ENCODE peak calls at places on chromosomes 6 and 20, in four cellular contexts. N, U, E and D are unnamed samples. For H3K4me1, the result is how much of the 10 kb centered on the place peaks cover.

GRCh38 chr6:27617700-27618689 is 145.1 kb upstream of the ZNF184 start:
- DNase-seq in E (no peak), N (no peak), U (peak), D (peak)

GRCh38 chr6:142927904-142928303 is 17.1 kb downstream of the HIVEP2 start:
- DNase-seq in U (no peak), N (no peak), E (no peak), D (no peak)

GRCh38 chr6:50952092-50952932 is 133.6 kb downstream of the TFAP2B start:
- DNase-seq in N (no peak), U (no peak), E (no peak), D (peak)

GRCh38 chr6:67608099-67608749 is 1026.9 kb upstream of the ADGRB3 start:
- DNase-seq in E (no peak), U (no peak), N (no peak), D (no peak)

GRCh38 chr20:20685635-20686034 is 26.8 kb downstream of the RALGAPA2 start:
- DNase-seq in U (no peak), E (no peak), N (no peak), D (no peak)

GRCh38 chr6:24431045-24431451 is 28.3 kb downstream of the MRS2 start:
- DNase-seq in N (no peak), U (peak), E (no peak), D (peak)

GRCh38 chr20:731891-732560 is 36.3 kb downstream of the SLC52A3 start:
- DNase-seq in N (no peak), U (no peak), E (no peak), D (no peak)

GRCh38 chr20:38729767-38730166 is 5.5 kb downstream of the SLC32A1 start:
- DNase-seq in E (no peak), N (no peak), U (no peak), D (no peak)

GRCh38 chr6:118542184-118542952 is 5.7 kb upstream of the PLN start:
- DNase-seq in E (no peak), N (no peak), U (no peak), D (peak)

GRCh38 chr6:89117285-89118108 is at the start of gene SRSF12:
- DNase-seq in E (no peak), U (peak), N (peak), D (peak)

GRCh38 chr20:50219520-50220086 is 29.0 kb downstream of the CEBPB start:
- DNase-seq in N (no peak), E (no peak), U (no peak), D (no peak)

GRCh38 chr6:28923318-28924102 is at the start of gene TRIM27:
- DNase-seq in U (peak), N (peak), E (no peak), D (peak)

GRCh38 chr20:10352934-10353866 is 80.8 kb downstream of the MKKS start:
- DNase-seq in E (no peak), U (no peak), N (no peak), D (no peak)

GRCh38 chr20:10347066-10347465 is 87.0 kb downstream of the MKKS start:
- DNase-seq in E (no peak), N (no peak), U (no peak), D (no peak)

GRCh38 chr20:10349118-10349517 is 84.9 kb downstream of the MKKS start:
- DNase-seq in U (no peak), E (no peak), N (no peak), D (no peak)

GRCh38 chr20:10347481-10347880 is 86.5 kb downstream of the MKKS start:
- DNase-seq in N (no peak), U (no peak), E (no peak), D (no peak)

GRCh38 chr20:10350188-10350842 is 83.7 kb downstream of the MKKS start:
- DNase-seq in U (no peak), N (no peak), E (no peak), D (no peak)
- H3K27ac ChIP-seq in U (no peak), N (no peak), E (peak), D (no peak)

GRCh38 chr20:51497542-51498467 is 44.7 kb downstream of the NFATC2 start:
- DNase-seq in U (no peak), N (no peak), E (no peak), D (no peak)
- H3K4me1 ChIP-seq in U (under half), N (under half), E (half or more), D (under half)

GRCh38 chr6:148523051-148523450 is 180.4 kb downstream of the SASH1 start:
- DNase-seq in E (no peak), N (no peak), U (no peak), D (no peak)
- H3K27ac ChIP-seq in E (peak), N (no peak), U (peak), D (no peak)

DNA sequence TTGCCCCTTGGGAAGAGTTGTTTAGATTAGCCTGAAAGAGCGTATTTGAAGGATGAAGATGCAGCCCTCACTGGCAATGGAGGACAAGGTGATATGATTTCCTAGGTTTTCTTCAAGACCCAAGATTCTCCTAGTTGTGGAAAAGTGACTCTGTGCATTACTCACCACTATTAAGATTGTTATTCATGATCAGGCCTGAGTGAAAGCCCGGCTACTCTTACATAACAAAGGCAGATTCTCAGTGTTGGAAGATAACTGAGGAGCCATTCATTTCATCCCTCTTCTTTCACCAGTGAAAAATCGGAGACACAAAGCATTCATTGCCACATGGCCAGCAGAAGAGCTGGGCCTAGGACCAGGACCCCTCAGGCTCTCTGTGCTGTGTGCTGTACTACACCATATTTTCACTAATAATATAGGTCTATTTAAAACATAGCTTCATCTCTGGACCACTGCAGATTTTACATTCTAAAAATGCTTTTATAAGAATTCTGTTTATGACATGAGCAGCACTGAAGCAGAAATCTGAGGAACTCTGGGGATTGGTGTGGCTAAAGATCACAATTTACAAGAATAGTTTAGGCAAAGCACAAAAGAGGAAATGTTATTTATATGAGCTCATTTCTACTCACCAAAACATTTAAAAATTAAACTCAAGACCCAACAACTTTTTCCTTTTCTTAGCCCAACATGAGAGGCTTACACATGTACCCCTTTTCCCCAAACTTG is 181.9 kb upstream of the CCN2 start:
- DNase-seq in E (no peak), N (no peak), U (no peak), D (no peak)
- H3K4me1 ChIP-seq in E (under half), N (under half), U (under half), D (under half)

GRCh38 chr6:83309344-83309743 is 116.2 kb downstream of the RWDD2A start:
- DNase-seq in E (no peak), N (no peak), U (no peak), D (no peak)

GRCh38 chr6:83310046-83310445 is 116.9 kb downstream of the RWDD2A start:
- DNase-seq in E (no peak), N (no peak), U (no peak), D (no peak)

GRCh38 chr6:83311231-83311630 is 118.1 kb downstream of the RWDD2A start:
- DNase-seq in E (no peak), N (no peak), U (no peak), D (no peak)

GRCh38 chr6:83308833-83309232 is 115.7 kb downstream of the RWDD2A start:
- DNase-seq in U (no peak), N (no peak), E (no peak), D (no peak)

GRCh38 chr6:83307849-83308248 is 114.7 kb downstream of the RWDD2A start:
- DNase-seq in E (no peak), U (no peak), N (no peak), D (no peak)
- H3K27ac ChIP-seq in E (no peak), U (no peak), N (no peak), D (no peak)

DNA sequence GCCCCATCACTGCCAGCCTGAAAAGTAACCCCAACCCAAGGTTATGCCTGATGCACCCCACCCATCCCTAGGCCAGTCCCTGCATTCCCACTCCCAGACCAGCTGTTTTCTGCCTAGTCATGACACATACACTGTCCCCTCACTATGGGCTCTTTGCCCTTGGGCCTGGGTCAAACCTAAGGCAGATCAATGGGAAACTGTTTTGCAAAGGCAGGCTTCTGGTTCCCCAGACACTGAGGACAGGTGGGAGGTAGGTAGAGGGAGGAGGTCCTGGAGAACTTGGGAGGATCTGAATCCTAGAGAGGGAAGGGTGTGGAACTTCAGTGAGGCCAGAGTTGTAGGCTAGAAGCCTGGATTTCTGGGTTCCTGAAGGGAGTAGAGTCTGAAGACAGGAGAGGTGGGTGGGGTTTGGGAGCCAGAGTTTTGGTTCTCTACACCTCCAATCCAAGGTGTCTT is 2.1 kb downstream of the CLIC1 start:
- DNase-seq in U (no peak), N (no peak), E (no peak), D (no peak)
- H3K4me1 ChIP-seq in U (under half), N (under half), E (half or more), D (under half)

GRCh38 chr6:111416529-111416928 is 66.5 kb downstream of the REV3L start:
- DNase-seq in U (no peak), N (no peak), E (no peak), D (no peak)

GRCh38 chr6:111414373-111414772 is 68.6 kb downstream of the REV3L start:
- DNase-seq in U (no peak), N (no peak), E (no peak), D (no peak)

GRCh38 chr6:111418971-111419693 is 63.9 kb downstream of the REV3L start:
- DNase-seq in N (no peak), U (no peak), E (no peak), D (no peak)

GRCh38 chr6:111417181-111417585 is 65.8 kb downstream of the REV3L start:
- DNase-seq in N (no peak), E (no peak), U (no peak), D (no peak)

DNA sequence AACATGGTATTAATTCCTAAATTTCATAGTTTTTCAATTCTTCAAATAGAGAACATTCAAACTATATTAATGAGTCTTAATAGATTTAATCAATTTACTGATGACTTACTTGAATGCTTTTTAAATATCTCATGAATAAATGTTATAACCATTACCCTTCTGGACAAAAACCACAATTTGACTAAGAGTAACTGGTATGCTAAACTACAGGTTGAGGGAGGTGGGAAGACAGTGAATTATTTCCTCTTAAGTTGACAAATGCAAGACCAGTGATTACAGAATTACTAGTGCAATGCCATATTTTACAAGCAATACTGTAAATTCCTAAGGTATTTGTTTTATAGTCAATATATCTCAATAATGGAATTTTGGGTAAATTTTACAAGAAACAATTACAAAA is 65.1 kb downstream of the REV3L start:
- DNase-seq in N (no peak), E (no peak), U (no peak), D (no peak)
- H3K27ac ChIP-seq in N (no peak), E (peak), U (no peak), D (no peak)

GRCh38 chr6:169894377-169894960 is 143.0 kb downstream of the ERMARD start:
- DNase-seq in E (no peak), N (no peak), U (no peak), D (no peak)

GRCh38 chr6:169896826-169897456 is 145.5 kb downstream of the ERMARD start:
- DNase-seq in E (no peak), N (peak), U (no peak), D (no peak)

GRCh38 chr6:169895926-169896761 is 144.7 kb downstream of the ERMARD start:
- DNase-seq in N (no peak), E (no peak), U (no peak), D (no peak)

GRCh38 chr6:169893624-169894023 is 142.2 kb downstream of the ERMARD start:
- DNase-seq in N (no peak), U (no peak), E (no peak), D (no peak)

GRCh38 chr6:169895000-169895759 is 143.8 kb downstream of the ERMARD start:
- DNase-seq in U (no peak), E (no peak), N (no peak), D (no peak)
- H3K4me1 ChIP-seq in U (under half), E (under half), N (under half), D (under half)